ENCODE peak calls at places on chromosomes 11 and 22, in ten cellular contexts. One of them, this sample, is unnamed. For H3K9me3, the result is how much of the 10 kb centered on the place peaks cover.

GRCh38 chr11:2801711-2802388 is 83.7 kb downstream of the CDKN1C start:
- DNase-seq in Peyer's patch: peak
- DNase-seq in psoas muscle: peak
- DNase-seq in PC-3: no peak
- DNase-seq in transverse colon: peak
- DNase-seq in SJSA1: peak
- DNase-seq in lung: peak
- DNase-seq in pancreas: peak
- DNase-seq in Caco-2: no peak
- DNase-seq in heart left ventricle: peak
- DNase-seq in this sample: no peak

GRCh38 chr11:45635907-45636306 is 29.5 kb downstream of the CHST1 start:
- DNase-seq in transverse colon: no peak
- DNase-seq in PC-3: no peak
- DNase-seq in Caco-2: no peak
- DNase-seq in pancreas: no peak
- DNase-seq in psoas muscle: no peak
- DNase-seq in heart left ventricle: no peak
- DNase-seq in Peyer's patch: no peak
- DNase-seq in lung: no peak
- DNase-seq in SJSA1: peak
- DNase-seq in this sample: no peak

GRCh38 chr11:66288138-66288865 is 641 bp downstream of the YIF1A start:
- DNase-seq in Peyer's patch: no peak
- DNase-seq in heart left ventricle: no peak
- DNase-seq in pancreas: peak
- DNase-seq in psoas muscle: no peak
- DNase-seq in lung: no peak
- DNase-seq in SJSA1: no peak
- DNase-seq in PC-3: peak
- DNase-seq in transverse colon: peak
- DNase-seq in Caco-2: no peak
- DNase-seq in this sample: no peak

GRCh38 chr11:124717421-124717785 is 22.3 kb upstream of the NRGN start:
- DNase-seq in psoas muscle: no peak
- DNase-seq in Caco-2: no peak
- DNase-seq in pancreas: no peak
- DNase-seq in PC-3: peak
- DNase-seq in transverse colon: no peak
- DNase-seq in heart left ventricle: no peak
- DNase-seq in SJSA1: no peak
- DNase-seq in Peyer's patch: no peak
- DNase-seq in lung: no peak
- DNase-seq in this sample: no peak

GRCh38 chr11:2094354-2095197 is 44.6 kb downstream of the IGF2 start:
- DNase-seq in PC-3: no peak
- DNase-seq in transverse colon: no peak
- DNase-seq in pancreas: no peak
- DNase-seq in SJSA1: no peak
- DNase-seq in Peyer's patch: no peak
- DNase-seq in heart left ventricle: peak
- DNase-seq in psoas muscle: peak
- DNase-seq in Caco-2: no peak
- DNase-seq in lung: no peak
- DNase-seq in this sample: no peak

GRCh38 chr11:94793822-94794221 is 25.7 kb downstream of the AMOTL1 start:
- DNase-seq in heart left ventricle: no peak
- DNase-seq in Caco-2: no peak
- DNase-seq in psoas muscle: no peak
- DNase-seq in Peyer's patch: no peak
- DNase-seq in pancreas: no peak
- DNase-seq in lung: no peak
- DNase-seq in SJSA1: no peak
- DNase-seq in PC-3: peak
- DNase-seq in transverse colon: no peak
- DNase-seq in this sample: no peak

GRCh38 chr11:34207487-34207886 is 102.1 kb downstream of the NAT10 start:
- DNase-seq in transverse colon: no peak
- DNase-seq in pancreas: no peak
- DNase-seq in Peyer's patch: no peak
- DNase-seq in SJSA1: no peak
- DNase-seq in heart left ventricle: no peak
- DNase-seq in lung: no peak
- DNase-seq in PC-3: no peak
- DNase-seq in psoas muscle: no peak
- DNase-seq in Caco-2: no peak
- DNase-seq in this sample: no peak

GRCh38 chr11:130772266-130773227 is 143.7 kb downstream of the SNX19 start:
- DNase-seq in heart left ventricle: peak
- DNase-seq in psoas muscle: no peak
- DNase-seq in pancreas: no peak
- DNase-seq in Peyer's patch: no peak
- DNase-seq in Caco-2: no peak
- DNase-seq in PC-3: peak
- DNase-seq in transverse colon: peak
- DNase-seq in lung: no peak
- DNase-seq in SJSA1: peak
- DNase-seq in this sample: no peak

GRCh38 chr11:113710989-113711388 is 4.9 kb upstream of the TMPRSS5 start:
- DNase-seq in Caco-2: no peak
- DNase-seq in PC-3: no peak
- DNase-seq in Peyer's patch: no peak
- DNase-seq in heart left ventricle: no peak
- DNase-seq in SJSA1: no peak
- DNase-seq in transverse colon: no peak
- DNase-seq in pancreas: no peak
- DNase-seq in psoas muscle: no peak
- DNase-seq in lung: no peak
- DNase-seq in this sample: no peak

GRCh38 chr11:15223318-15223717 is 108.6 kb downstream of the INSC start:
- DNase-seq in PC-3: no peak
- DNase-seq in transverse colon: no peak
- DNase-seq in Peyer's patch: no peak
- DNase-seq in psoas muscle: no peak
- DNase-seq in pancreas: no peak
- DNase-seq in SJSA1: no peak
- DNase-seq in Caco-2: no peak
- DNase-seq in lung: no peak
- DNase-seq in heart left ventricle: no peak
- DNase-seq in this sample: no peak

GRCh38 chr11:21635359-21635758 is 557.5 kb upstream of the ANO5 start:
- DNase-seq in Peyer's patch: no peak
- DNase-seq in heart left ventricle: no peak
- DNase-seq in Caco-2: no peak
- DNase-seq in lung: no peak
- DNase-seq in PC-3: no peak
- DNase-seq in transverse colon: no peak
- DNase-seq in pancreas: no peak
- DNase-seq in SJSA1: no peak
- DNase-seq in psoas muscle: no peak
- DNase-seq in this sample: no peak

GRCh38 chr11:74639533-74639932 is 47.2 kb downstream of the POLD3 start:
- DNase-seq in psoas muscle: no peak
- DNase-seq in transverse colon: no peak
- DNase-seq in PC-3: no peak
- DNase-seq in SJSA1: no peak
- DNase-seq in heart left ventricle: no peak
- DNase-seq in lung: no peak
- DNase-seq in Peyer's patch: no peak
- DNase-seq in Caco-2: no peak
- DNase-seq in pancreas: no peak
- DNase-seq in this sample: no peak

GRCh38 chr11:57230316-57230715 is 6.7 kb downstream of the APLNR start:
- DNase-seq in transverse colon: no peak
- DNase-seq in SJSA1: no peak
- DNase-seq in Caco-2: no peak
- DNase-seq in psoas muscle: no peak
- DNase-seq in PC-3: no peak
- DNase-seq in pancreas: no peak
- DNase-seq in lung: no peak
- DNase-seq in Peyer's patch: no peak
- DNase-seq in heart left ventricle: no peak
- DNase-seq in this sample: no peak

GRCh38 chr11:60084866-60085265 is 3.6 kb upstream of the MS4A2 start:
- DNase-seq in Peyer's patch: no peak
- DNase-seq in Caco-2: no peak
- DNase-seq in transverse colon: no peak
- DNase-seq in SJSA1: no peak
- DNase-seq in PC-3: peak
- DNase-seq in pancreas: no peak
- DNase-seq in lung: no peak
- DNase-seq in psoas muscle: no peak
- DNase-seq in heart left ventricle: no peak
- DNase-seq in this sample: no peak

GRCh38 chr11:126129681-126130671 is 67.3 kb upstream of the CDON start:
- DNase-seq in PC-3: no peak
- DNase-seq in Caco-2: no peak
- DNase-seq in Peyer's patch: no peak
- DNase-seq in SJSA1: no peak
- DNase-seq in lung: no peak
- DNase-seq in transverse colon: no peak
- DNase-seq in psoas muscle: no peak
- DNase-seq in pancreas: no peak
- DNase-seq in heart left ventricle: no peak
- DNase-seq in this sample: no peak

GRCh38 chr11:111851636-111852035 is 19.7 kb downstream of the ALG9 start:
- DNase-seq in Caco-2: no peak
- DNase-seq in lung: no peak
- DNase-seq in Peyer's patch: no peak
- DNase-seq in heart left ventricle: no peak
- DNase-seq in psoas muscle: no peak
- DNase-seq in transverse colon: no peak
- DNase-seq in PC-3: peak
- DNase-seq in pancreas: no peak
- DNase-seq in SJSA1: no peak
- DNase-seq in this sample: no peak

GRCh38 chr11:130439160-130439519 is 9.3 kb upstream of the ADAMTS15 start:
- DNase-seq in lung: no peak
- DNase-seq in PC-3: no peak
- DNase-seq in Peyer's patch: no peak
- DNase-seq in transverse colon: no peak
- DNase-seq in pancreas: no peak
- DNase-seq in Caco-2: no peak
- DNase-seq in heart left ventricle: no peak
- DNase-seq in SJSA1: no peak
- DNase-seq in psoas muscle: no peak
- DNase-seq in this sample: no peak

GRCh38 chr22:48800886-48801607 is 1026.6 kb downstream of the BRD1 start:
- DNase-seq in PC-3: no peak
- DNase-seq in heart left ventricle: no peak
- DNase-seq in Caco-2: no peak
- DNase-seq in SJSA1: no peak
- DNase-seq in psoas muscle: no peak
- DNase-seq in transverse colon: no peak
- DNase-seq in pancreas: no peak
- DNase-seq in lung: no peak
- DNase-seq in Peyer's patch: no peak
- DNase-seq in this sample: no peak
- H3K9me3 ChIP-seq in PC-3: under half
- H3K9me3 ChIP-seq in heart left ventricle: under half
- H3K9me3 ChIP-seq in Caco-2: under half
- H3K9me3 ChIP-seq in SJSA1: under half
- H3K9me3 ChIP-seq in psoas muscle: under half
- H3K9me3 ChIP-seq in transverse colon: under half
- H3K9me3 ChIP-seq in pancreas: under half
- H3K9me3 ChIP-seq in lung: under half
- H3K9me3 ChIP-seq in Peyer's patch: under half
- H3K9me3 ChIP-seq in this sample: under half

GRCh38 chr22:41341012-41341411 is 39.7 kb downstream of the ZC3H7B start:
- DNase-seq in pancreas: no peak
- DNase-seq in Caco-2: no peak
- DNase-seq in lung: no peak
- DNase-seq in SJSA1: no peak
- DNase-seq in transverse colon: no peak
- DNase-seq in PC-3: no peak
- DNase-seq in heart left ventricle: no peak
- DNase-seq in Peyer's patch: no peak
- DNase-seq in psoas muscle: no peak
- DNase-seq in this sample: no peak
- H3K9me3 ChIP-seq in pancreas: under half
- H3K9me3 ChIP-seq in Caco-2: under half
- H3K9me3 ChIP-seq in lung: under half
- H3K9me3 ChIP-seq in SJSA1: under half
- H3K9me3 ChIP-seq in transverse colon: under half
- H3K9me3 ChIP-seq in PC-3: under half
- H3K9me3 ChIP-seq in heart left ventricle: under half
- H3K9me3 ChIP-seq in Peyer's patch: under half
- H3K9me3 ChIP-seq in psoas muscle: under half
- H3K9me3 ChIP-seq in this sample: under half

GRCh38 chr11:127653071-127653470 is 652.5 kb upstream of the KIRREL3 start:
- DNase-seq in transverse colon: no peak
- DNase-seq in heart left ventricle: no peak
- DNase-seq in PC-3: no peak
- DNase-seq in psoas muscle: no peak
- DNase-seq in lung: no peak
- DNase-seq in Caco-2: no peak
- DNase-seq in SJSA1: no peak
- DNase-seq in Peyer's patch: no peak
- DNase-seq in pancreas: no peak
- DNase-seq in this sample: no peak
- H3K9me3 ChIP-seq in transverse colon: under half
- H3K9me3 ChIP-seq in heart left ventricle: under half
- H3K9me3 ChIP-seq in PC-3: under half
- H3K9me3 ChIP-seq in psoas muscle: under half
- H3K9me3 ChIP-seq in lung: under half
- H3K9me3 ChIP-seq in Caco-2: under half
- H3K9me3 ChIP-seq in SJSA1: under half
- H3K9me3 ChIP-seq in Peyer's patch: under half
- H3K9me3 ChIP-seq in pancreas: under half
- H3K9me3 ChIP-seq in this sample: under half

DNA sequence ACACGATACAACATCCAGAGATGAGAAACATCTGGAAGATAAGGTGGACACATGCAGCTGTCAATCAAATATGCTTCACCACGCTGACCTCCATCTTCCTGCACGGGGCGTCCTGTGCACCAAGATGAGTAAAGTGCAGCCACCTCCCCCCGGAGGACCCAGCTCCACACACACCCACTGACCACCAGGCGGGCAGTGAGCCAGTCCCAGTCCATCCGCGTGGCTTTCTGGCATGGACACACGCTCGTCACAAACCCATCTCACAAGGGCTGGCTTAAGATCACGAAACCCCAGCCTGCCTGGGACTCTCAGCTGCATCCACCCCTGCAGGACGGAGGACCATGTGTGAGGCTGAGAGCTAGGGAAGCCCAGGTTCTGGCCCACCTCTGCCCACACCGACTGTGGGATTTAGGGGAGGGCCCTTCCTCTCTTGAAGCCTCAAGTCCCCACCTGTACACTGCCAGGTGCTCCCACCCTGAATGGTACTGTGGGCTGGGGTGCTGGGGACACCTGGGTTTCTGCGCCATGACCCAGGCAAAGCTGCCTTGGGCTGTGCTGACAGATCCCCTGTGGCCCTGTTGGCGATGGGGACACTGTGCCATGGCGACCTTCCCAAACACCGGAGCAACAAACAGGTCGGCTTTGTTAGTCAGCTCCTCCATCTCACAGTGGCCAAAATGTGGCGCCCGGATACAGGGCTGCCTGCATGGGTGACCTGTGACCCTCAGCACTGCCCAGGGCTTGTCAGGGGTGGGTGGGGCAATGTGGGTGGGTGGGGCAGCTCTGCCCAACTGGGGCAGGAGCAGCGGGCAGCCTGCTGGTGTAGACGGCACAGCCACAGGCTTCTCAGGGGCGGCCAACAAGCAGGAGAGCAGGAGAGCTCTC is 629.0 kb downstream of the TBC1D22A start:
- DNase-seq in pancreas: no peak
- DNase-seq in heart left ventricle: peak
- DNase-seq in PC-3: no peak
- DNase-seq in psoas muscle: no peak
- DNase-seq in SJSA1: no peak
- DNase-seq in transverse colon: no peak
- DNase-seq in lung: no peak
- DNase-seq in Caco-2: no peak
- DNase-seq in Peyer's patch: no peak
- DNase-seq in this sample: no peak
- H3K9me3 ChIP-seq in pancreas: under half
- H3K9me3 ChIP-seq in heart left ventricle: under half
- H3K9me3 ChIP-seq in PC-3: under half
- H3K9me3 ChIP-seq in psoas muscle: under half
- H3K9me3 ChIP-seq in SJSA1: under half
- H3K9me3 ChIP-seq in transverse colon: under half
- H3K9me3 ChIP-seq in lung: under half
- H3K9me3 ChIP-seq in Caco-2: under half
- H3K9me3 ChIP-seq in Peyer's patch: under half
- H3K9me3 ChIP-seq in this sample: under half